ENCODE peak calls at places on chromosomes 2 and 18, in six cellular contexts. J is dorsolateral prefrontal cortex; A is lower leg skin; N is CD4-positive, CD25-positive, alpha-beta regulatory T cell; E is cardiac fibroblast; H is fibroblast of pulmonary artery. D is an unnamed sample.

GRCh38 chr2:232478571-232479340 is 8.9 kb downstream of the ECEL1 start:
- DNase-seq in J (no peak), A (peak; percentile 80), N (no peak), E (no peak), H (no peak), D (no peak)

GRCh38 chr2:16240459-16240858 is 300.1 kb downstream of the MYCN start:
- DNase-seq in J (no peak), A (peak; percentile 52), N (no peak), E (no peak), H (no peak), D (no peak)

GRCh38 chr2:184302506-184302905 is 295.8 kb upstream of the ZNF804A start:
- DNase-seq in J (no peak), A (no peak), N (no peak), E (no peak), H (no peak), D (no peak)

GRCh38 chr2:224195954-224196571 is 157.0 kb upstream of the SERPINE2 start:
- DNase-seq in J (peak; percentile 58), A (no peak), N (no peak), E (peak; percentile 85), H (peak; percentile 34), D (no peak)

GRCh38 chr2:30316408-30316807 is 85.1 kb downstream of the LBH start:
- DNase-seq in J (no peak), A (no peak), N (no peak), E (no peak), H (no peak), D (no peak)

GRCh38 chr2:76759634-76760366 is 762.4 kb downstream of the LRRTM4 start:
- DNase-seq in J (no peak), A (no peak), N (no peak), E (no peak), H (no peak), D (no peak)

GRCh38 chr2:145085616-145086015 is 565.7 kb upstream of the ZEB2 start:
- DNase-seq in J (no peak), A (no peak), N (no peak), E (peak; percentile 56), H (peak; percentile 41), D (no peak)

GRCh38 chr2:64543006-64543697 is 19.0 kb downstream of the AFTPH start:
- DNase-seq in J (no peak), A (no peak), N (no peak), E (no peak), H (peak; percentile 29), D (no peak)

GRCh38 chr2:150286730-150287362 is 200.6 kb downstream of the RND3 start:
- DNase-seq in J (no peak), A (no peak), N (no peak), E (no peak), H (no peak), D (no peak)

GRCh38 chr2:224884188-224884587 is 158.1 kb downstream of the DOCK10 start:
- DNase-seq in J (no peak), A (no peak), N (no peak), E (peak; percentile 63), H (peak; percentile 69), D (no peak)

GRCh38 chr2:220955776-220956175 is 616.3 kb downstream of the EPHA4 start:
- DNase-seq in J (no peak), A (no peak), N (no peak), E (no peak), H (no peak), D (no peak)

GRCh38 chr2:41791523-41791922 is 256.3 kb upstream of the PKDCC start:
- DNase-seq in J (no peak), A (no peak), N (no peak), E (peak; percentile 36), H (peak; percentile 56), D (no peak)

DNA sequence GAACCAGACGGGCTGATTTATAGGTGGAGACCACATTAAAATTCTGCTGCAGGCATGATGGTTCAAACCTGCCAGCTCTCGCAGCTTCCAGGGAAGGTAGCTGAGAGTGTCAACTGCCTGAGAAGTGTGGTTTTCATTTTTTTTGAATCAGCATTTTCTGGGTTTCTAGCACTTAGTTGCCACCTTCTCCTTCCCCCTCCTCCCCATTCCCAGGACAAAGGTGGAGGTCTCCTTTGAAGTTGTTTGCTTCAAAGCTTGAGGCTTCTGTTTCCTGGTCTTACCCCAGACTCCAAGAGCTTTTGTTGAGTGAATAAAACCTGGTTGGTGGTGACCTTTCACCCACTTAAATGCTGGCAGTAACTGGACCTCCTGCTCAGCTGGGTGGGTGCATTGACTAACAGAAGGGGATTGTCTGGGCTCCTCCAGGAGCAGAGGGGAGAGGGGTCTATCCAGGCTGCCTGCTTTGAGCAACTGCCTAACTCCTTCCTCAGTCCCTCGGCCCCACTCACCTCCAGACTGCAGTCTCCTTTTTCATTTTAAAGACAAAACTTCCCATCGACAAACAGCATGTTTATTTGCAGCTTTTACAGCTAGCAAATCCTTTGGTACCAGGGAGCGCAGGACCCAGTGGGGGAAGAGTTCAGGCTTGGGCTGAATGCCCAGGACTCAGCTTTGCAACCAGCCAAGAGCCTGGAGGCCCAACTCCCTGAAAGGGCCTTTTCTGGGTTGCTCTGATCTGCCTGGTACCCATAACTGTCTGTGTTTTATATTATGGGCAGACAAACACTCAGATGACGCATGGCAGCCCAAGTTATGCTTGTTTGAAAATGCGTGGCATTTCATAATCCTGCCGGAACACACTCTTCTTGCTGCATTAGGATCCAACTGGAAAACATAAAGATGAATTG is 3.6 kb downstream of the RHOB start:
- DNase-seq in J (peak; percentile 89), A (peak; percentile 96), N (no peak), E (peak; percentile 95), H (peak; percentile 92), D (no peak)
- H3K4me3 ChIP-seq in J (peak overlapping the region; percentile 90), A (no peak overlapping the region), N (no peak overlapping the region), E (no peak overlapping the region), H (peak overlapping the region; percentile 69), D (no peak overlapping the region)

DNA sequence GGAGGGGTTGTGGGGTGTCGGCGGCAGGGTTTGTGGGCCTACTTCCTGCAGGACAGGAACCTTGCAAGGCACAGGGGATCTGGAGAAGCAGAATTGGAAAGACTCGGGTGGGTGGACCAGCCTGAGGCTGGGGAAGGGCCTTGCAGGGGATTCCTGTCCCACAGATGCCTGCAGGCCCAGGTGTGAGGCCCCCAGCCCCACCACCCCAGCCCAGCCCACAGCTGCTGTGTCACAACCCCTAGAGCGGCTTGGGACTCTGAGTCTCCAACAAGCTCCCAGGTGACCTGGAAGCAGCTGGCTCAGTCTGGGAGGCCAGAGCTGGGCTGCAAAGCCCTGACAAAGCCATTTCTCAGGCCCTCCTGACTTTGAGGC is 93.1 kb downstream of the ZFP36L2 start:
- DNase-seq in J (no peak), A (no peak), N (no peak), E (no peak), H (no peak), D (no peak)
- H3K4me3 ChIP-seq in J (no peak overlapping the region), A (no peak overlapping the region), N (peak overlapping the region; percentile 40), E (no peak overlapping the region), H (no peak overlapping the region), D (no peak overlapping the region)

DNA sequence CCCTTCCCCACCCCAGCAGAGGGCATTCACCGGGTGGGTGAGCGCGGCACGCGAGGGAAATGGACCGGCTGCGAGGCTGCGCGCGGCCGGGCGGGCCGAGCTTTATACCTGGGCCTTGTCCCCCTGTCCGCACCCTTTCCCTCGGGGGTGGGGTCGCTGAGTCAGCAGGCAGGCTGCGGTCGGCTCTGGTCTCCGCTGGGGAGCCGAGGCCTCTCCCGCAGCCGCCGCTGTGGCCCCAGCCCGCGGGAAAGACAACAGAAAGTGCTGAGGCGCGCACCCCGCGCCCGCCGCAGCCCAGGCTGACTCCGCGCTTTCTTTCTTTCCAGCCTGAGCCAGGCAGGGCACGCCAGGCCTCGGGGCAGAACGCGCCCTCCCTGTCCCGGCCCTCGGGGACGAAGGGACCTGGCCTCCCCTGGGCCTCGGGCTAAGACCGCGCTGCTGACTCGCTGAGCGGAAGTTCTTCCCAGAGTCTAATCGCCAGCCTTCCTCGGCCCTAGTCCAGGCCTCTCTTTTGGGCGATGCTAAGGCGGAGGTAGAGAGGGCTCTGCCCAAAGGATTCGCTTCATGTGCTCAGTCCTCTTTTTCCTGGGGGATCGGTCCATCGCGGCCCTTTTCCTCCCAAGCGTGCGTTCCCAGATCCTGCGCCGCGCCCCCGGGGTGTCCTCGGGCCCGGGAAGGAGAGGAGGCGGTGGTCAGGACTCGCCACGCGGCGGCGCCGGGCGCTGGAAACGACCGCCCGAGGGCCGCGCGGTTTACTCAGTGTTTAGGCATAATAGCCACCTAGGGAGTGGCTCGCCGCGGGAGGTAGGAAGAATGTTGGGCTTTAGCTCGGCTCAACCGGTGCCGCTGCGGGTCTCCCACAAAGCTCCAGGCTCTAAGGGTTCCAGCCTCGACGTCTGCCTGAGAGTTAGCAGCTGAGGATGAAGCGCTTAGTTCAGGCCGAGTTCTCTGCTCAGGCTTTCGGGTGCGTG is at the start of gene CRYBA2:
- DNase-seq in J (no peak), A (no peak), N (no peak), E (no peak), H (peak; percentile 7), D (no peak)
- H3K4me3 ChIP-seq in J (peak within 1 kb of the TSS; percentile 56), A (peak within 1 kb of the TSS; percentile 7), N (no peak within 1 kb of the TSS), E (peak within 1 kb of the TSS; percentile 32), H (peak within 1 kb of the TSS; percentile 17), D (no peak within 1 kb of the TSS)

GRCh38 chr2:161005170-161005569 is 155.1 kb upstream of the TANK start:
- DNase-seq in J (no peak), A (no peak), N (no peak), E (no peak), H (no peak), D (no peak)
- H3K4me3 ChIP-seq in J (no peak overlapping the region), A (no peak overlapping the region), N (no peak overlapping the region), E (no peak overlapping the region), H (no peak overlapping the region), D (no peak overlapping the region)

GRCh38 chr18:79068946-79069791 is at the start of gene ATP9B:
- DNase-seq in J (peak; percentile 94), A (peak; percentile 99), N (peak; percentile 100), E (peak; percentile 99), H (peak; percentile 99), D (peak; percentile 93)

GRCh38 chr18:79068299-79068945 is 772 bp upstream of the ATP9B start:
- DNase-seq in J (no peak), A (no peak), N (no peak), E (peak; percentile 17), H (peak; percentile 15), D (no peak)

GRCh38 chr18:79070486-79070885 is 1.3 kb downstream of the ATP9B start:
- DNase-seq in J (no peak), A (no peak), N (no peak), E (no peak), H (no peak), D (no peak)

GRCh38 chr18:79069792-79070151 is 578 bp downstream of the ATP9B start:
- DNase-seq in J (no peak), A (no peak), N (no peak), E (no peak), H (no peak), D (no peak)

DNA sequence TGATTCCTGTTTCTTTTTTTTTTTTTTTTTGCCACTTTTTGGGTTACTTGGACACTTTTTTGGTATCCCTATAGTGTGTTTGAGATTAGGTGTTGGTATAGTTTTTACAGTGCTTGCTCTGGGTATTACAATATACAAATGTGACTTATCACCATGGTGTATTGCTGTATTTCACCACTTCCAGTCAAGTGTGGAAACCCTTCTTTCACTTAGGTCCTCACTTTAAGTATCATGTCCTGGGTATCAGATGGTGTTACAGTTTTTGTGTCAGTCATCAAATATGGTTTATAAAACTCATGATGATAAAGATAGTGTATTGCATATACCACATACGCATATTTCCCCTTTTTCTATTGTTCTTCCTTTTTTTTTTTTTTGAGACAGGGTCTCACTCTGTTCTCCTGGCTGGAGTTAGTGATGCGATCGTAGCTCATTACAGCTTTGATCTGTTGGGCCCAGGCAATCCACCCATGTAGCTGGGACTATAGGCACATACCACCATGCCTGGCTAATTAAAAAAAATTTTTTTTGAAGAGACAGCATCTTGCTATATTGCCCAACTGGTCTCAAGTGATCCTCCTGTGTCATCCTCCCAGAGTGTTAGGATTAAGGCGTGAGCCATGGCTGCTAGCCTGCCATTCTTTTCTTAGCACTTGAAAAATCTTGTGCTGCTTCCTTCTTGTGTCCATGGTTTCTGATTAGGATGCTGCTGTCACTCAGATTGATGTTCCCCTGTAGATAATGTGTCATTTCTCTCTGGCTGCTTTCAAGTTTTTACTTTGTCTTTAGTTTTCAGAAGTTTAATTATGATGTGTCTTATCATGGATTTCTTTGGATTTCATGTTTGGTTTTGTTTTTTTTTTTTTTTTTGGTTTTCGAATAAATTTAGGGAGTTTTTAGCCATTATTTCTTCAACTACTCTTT is 2.1 kb downstream of the ATP9B start:
- DNase-seq in J (no peak), A (no peak), N (no peak), E (no peak), H (no peak), D (no peak)
- H3K4me3 ChIP-seq in J (no peak overlapping the region), A (no peak overlapping the region), N (peak overlapping the region; percentile 93), E (no peak overlapping the region), H (no peak overlapping the region), D (no peak overlapping the region)

D was measured in Jurkat, Clone E6-1.